ENCODE peak calls at places on chromosome 14, in six cellular contexts. One of them, this sample, is unnamed.

GRCh38 chr14:68460541-68460940 is 332.3 kb downstream of the ZFP36L1 start:
- DNase-seq in GM12891: no peak
- DNase-seq in K562: no peak
- DNase-seq in H1: no peak
- DNase-seq in HepG2: no peak
- DNase-seq in GM12878: no peak
- DNase-seq in this sample: no peak

GRCh38 chr14:99188721-99189120 is 83.3 kb downstream of the BCL11B start:
- DNase-seq in GM12878: no peak
- DNase-seq in H1: peak; percentile 90
- DNase-seq in GM12891: no peak
- DNase-seq in HepG2: no peak
- DNase-seq in K562: peak; percentile 16
- DNase-seq in this sample: no peak

GRCh38 chr14:61350427-61350826 is 29.0 kb downstream of the PRKCH start:
- DNase-seq in GM12891: no peak
- DNase-seq in GM12878: no peak
- DNase-seq in HepG2: no peak
- DNase-seq in K562: no peak
- DNase-seq in H1: no peak
- DNase-seq in this sample: no peak

GRCh38 chr14:57227083-57227482 is 41.6 kb downstream of the EXOC5 start:
- DNase-seq in H1: no peak
- DNase-seq in GM12891: no peak
- DNase-seq in HepG2: no peak
- DNase-seq in K562: no peak
- DNase-seq in GM12878: no peak
- DNase-seq in this sample: no peak

GRCh38 chr14:29442720-29443119 is 484.9 kb downstream of the PRKD1 start:
- DNase-seq in K562: no peak
- DNase-seq in GM12878: no peak
- DNase-seq in GM12891: no peak
- DNase-seq in H1: no peak
- DNase-seq in HepG2: no peak
- DNase-seq in this sample: no peak

GRCh38 chr14:90722590-90722989 is 93.6 kb downstream of the TTC7B start:
- DNase-seq in GM12891: no peak
- DNase-seq in GM12878: no peak
- DNase-seq in H1: no peak
- DNase-seq in K562: no peak
- DNase-seq in HepG2: no peak
- DNase-seq in this sample: no peak

GRCh38 chr14:57189070-57189469 is 79.6 kb downstream of the EXOC5 start:
- DNase-seq in K562: no peak
- DNase-seq in GM12891: no peak
- DNase-seq in HepG2: peak; percentile 3
- DNase-seq in H1: no peak
- DNase-seq in GM12878: no peak
- DNase-seq in this sample: no peak

GRCh38 chr14:99575043-99576023 is 28.7 kb downstream of the CCDC85C start:
- DNase-seq in H1: no peak
- DNase-seq in HepG2: peak; percentile 52
- DNase-seq in GM12878: no peak
- DNase-seq in K562: peak; percentile 28
- DNase-seq in GM12891: no peak
- DNase-seq in this sample: no peak

GRCh38 chr14:105060751-105061427 is 4.3 kb downstream of the GPR132 start:
- DNase-seq in HepG2: no peak
- DNase-seq in GM12878: no peak
- DNase-seq in H1: no peak
- DNase-seq in GM12891: peak; percentile 52
- DNase-seq in K562: no peak
- DNase-seq in this sample: no peak

GRCh38 chr14:73209943-73210342 is 27.4 kb upstream of the PAPLN start:
- DNase-seq in HepG2: no peak
- DNase-seq in GM12878: no peak
- DNase-seq in H1: no peak
- DNase-seq in K562: no peak
- DNase-seq in GM12891: no peak
- DNase-seq in this sample: no peak

GRCh38 chr14:45651906-45652305 is 398.9 kb upstream of the MIS18BP1 start:
- DNase-seq in H1: no peak
- DNase-seq in HepG2: no peak
- DNase-seq in K562: no peak
- DNase-seq in GM12891: no peak
- DNase-seq in GM12878: no peak
- DNase-seq in this sample: no peak

GRCh38 chr14:96198430-96199133 is 6.1 kb upstream of the BDKRB2 start:
- DNase-seq in H1: no peak
- DNase-seq in K562: no peak
- DNase-seq in GM12891: no peak
- DNase-seq in HepG2: no peak
- DNase-seq in GM12878: no peak
- DNase-seq in this sample: no peak

GRCh38 chr14:51950007-51950406 is 39.3 kb upstream of the RTRAF start:
- DNase-seq in K562: no peak
- DNase-seq in H1: no peak
- DNase-seq in GM12878: no peak
- DNase-seq in HepG2: no peak
- DNase-seq in GM12891: no peak
- DNase-seq in this sample: no peak

GRCh38 chr14:104343690-104344640 is 205.6 kb downstream of the KIF26A start:
- DNase-seq in GM12878: no peak
- DNase-seq in GM12891: no peak
- DNase-seq in HepG2: no peak
- DNase-seq in H1: peak; percentile 41
- DNase-seq in K562: no peak
- DNase-seq in this sample: no peak

GRCh38 chr14:101470266-101470665 is 91.0 kb upstream of the DIO3 start:
- DNase-seq in HepG2: no peak
- DNase-seq in GM12878: no peak
- DNase-seq in H1: peak; percentile 32
- DNase-seq in GM12891: no peak
- DNase-seq in K562: no peak
- DNase-seq in this sample: no peak

GRCh38 chr14:59347915-59348314 is 117.3 kb downstream of the GPR135 start:
- DNase-seq in GM12878: no peak
- DNase-seq in H1: no peak
- DNase-seq in GM12891: no peak
- DNase-seq in HepG2: no peak
- DNase-seq in K562: no peak
- DNase-seq in this sample: no peak

GRCh38 chr14:21041676-21042433 is at the start of gene RNASE7:
- DNase-seq in H1: no peak
- DNase-seq in HepG2: no peak
- DNase-seq in K562: no peak
- DNase-seq in GM12891: no peak
- DNase-seq in GM12878: no peak
- DNase-seq in this sample: no peak

GRCh38 chr14:104289485-104289884 is 151.1 kb downstream of the KIF26A start:
- DNase-seq in H1: no peak
- DNase-seq in GM12891: no peak
- DNase-seq in HepG2: no peak
- DNase-seq in GM12878: no peak
- DNase-seq in K562: no peak
- DNase-seq in this sample: no peak

GRCh38 chr14:54098536-54098935 is 141.9 kb upstream of the BMP4 start:
- DNase-seq in K562: no peak
- DNase-seq in H1: no peak
- DNase-seq in GM12891: no peak
- DNase-seq in HepG2: no peak
- DNase-seq in GM12878: no peak
- DNase-seq in this sample: no peak

GRCh38 chr14:64848239-64848638 is 31.5 kb downstream of the SPTB start:
- DNase-seq in GM12891: no peak
- DNase-seq in HepG2: no peak
- DNase-seq in H1: no peak
- DNase-seq in K562: peak; percentile 28
- DNase-seq in GM12878: no peak
- DNase-seq in this sample: no peak

GRCh38 chr14:63671987-63672386 is 30.3 kb upstream of the WDR89 start:
- DNase-seq in GM12878: no peak
- DNase-seq in H1: no peak
- DNase-seq in K562: no peak
- DNase-seq in HepG2: no peak
- DNase-seq in GM12891: no peak
- DNase-seq in this sample: no peak

GRCh38 chr14:35252485-35252884 is 39.7 kb upstream of the PSMA6 start:
- DNase-seq in H1: no peak
- DNase-seq in HepG2: no peak
- DNase-seq in GM12878: no peak
- DNase-seq in GM12891: no peak
- DNase-seq in K562: no peak
- DNase-seq in this sample: no peak

GRCh38 chr14:104389326-104390220 is 190.0 kb upstream of the C14orf180 start:
- DNase-seq in K562: no peak
- DNase-seq in HepG2: no peak
- DNase-seq in GM12878: no peak
- DNase-seq in H1: no peak
- DNase-seq in GM12891: no peak
- DNase-seq in this sample: no peak

GRCh38 chr14:104794099-104794498 is 1.4 kb downstream of the AKT1 start:
- DNase-seq in GM12878: no peak
- DNase-seq in H1: peak; percentile 92
- DNase-seq in GM12891: peak; percentile 76
- DNase-seq in HepG2: peak; percentile 57
- DNase-seq in K562: peak; percentile 66
- DNase-seq in this sample: no peak

GRCh38 chr14:59398841-59399240 is 66.3 kb downstream of the GPR135 start:
- DNase-seq in K562: no peak
- DNase-seq in HepG2: no peak
- DNase-seq in GM12878: no peak
- DNase-seq in GM12891: no peak
- DNase-seq in H1: no peak
- DNase-seq in this sample: no peak

GRCh38 chr14:49882826-49883694 is 9.8 kb upstream of the ARF6 start:
- DNase-seq in GM12878: no peak
- DNase-seq in K562: no peak
- DNase-seq in HepG2: no peak
- DNase-seq in H1: peak; percentile 42
- DNase-seq in GM12891: no peak
- DNase-seq in this sample: no peak

GRCh38 chr14:50531595-50532501 is 521 bp downstream of the MAP4K5 start:
- DNase-seq in GM12878: no peak
- DNase-seq in K562: no peak
- DNase-seq in GM12891: no peak
- DNase-seq in H1: peak; percentile 77
- DNase-seq in HepG2: no peak
- DNase-seq in this sample: no peak

GRCh38 chr14:32620724-32621123 is 291.6 kb downstream of the AKAP6 start:
- DNase-seq in K562: no peak
- DNase-seq in GM12891: no peak
- DNase-seq in H1: no peak
- DNase-seq in HepG2: no peak
- DNase-seq in GM12878: no peak
- DNase-seq in this sample: no peak

GRCh38 chr14:104886690-104887622 is 21.9 kb downstream of the CEP170B start:
- DNase-seq in HepG2: no peak
- DNase-seq in H1: peak; percentile 38
- DNase-seq in GM12878: no peak
- DNase-seq in K562: no peak
- DNase-seq in GM12891: no peak
- DNase-seq in this sample: no peak

GRCh38 chr14:55274760-55275159 is 3.5 kb downstream of the FBXO34 start:
- DNase-seq in H1: no peak
- DNase-seq in GM12878: no peak
- DNase-seq in HepG2: no peak
- DNase-seq in K562: no peak
- DNase-seq in GM12891: no peak
- DNase-seq in this sample: no peak
- TF ChIP-seq TAF1 in H1: no peak
- TF ChIP-seq TAF1 in GM12878: no peak
- TF ChIP-seq TAF1 in HepG2: no peak
- TF ChIP-seq TAF1 in K562: no peak
- TF ChIP-seq TAF1 in GM12891: no peak
- TF ChIP-seq TAF1 in this sample: no peak

GRCh38 chr14:74511966-74512365 is 18.4 kb downstream of the ISCA2 start:
- DNase-seq in K562: no peak
- DNase-seq in H1: no peak
- DNase-seq in GM12878: no peak
- DNase-seq in HepG2: no peak
- DNase-seq in GM12891: no peak
- DNase-seq in this sample: no peak
- TF ChIP-seq POLR2A in K562: no peak
- TF ChIP-seq POLR2A in H1: no peak
- TF ChIP-seq POLR2A in GM12878: no peak
- TF ChIP-seq POLR2A in HepG2: no peak
- TF ChIP-seq POLR2A in GM12891: no peak
- TF ChIP-seq POLR2A in this sample: no peak

GRCh38 chr14:25431211-25432076 is 381.5 kb upstream of the STXBP6 start:
- DNase-seq in K562: no peak
- DNase-seq in H1: peak; percentile 65
- DNase-seq in HepG2: peak; percentile 53
- DNase-seq in GM12891: peak; percentile 8
- DNase-seq in GM12878: no peak
- DNase-seq in this sample: no peak
- TF ChIP-seq TAF1 in K562: no peak
- TF ChIP-seq TAF1 in H1: no peak
- TF ChIP-seq TAF1 in HepG2: no peak
- TF ChIP-seq TAF1 in GM12891: no peak
- TF ChIP-seq TAF1 in GM12878: no peak
- TF ChIP-seq TAF1 in this sample: no peak

GRCh38 chr14:42141328-42141727 is 534.7 kb downstream of the LRFN5 start:
- DNase-seq in GM12891: no peak
- DNase-seq in HepG2: no peak
- DNase-seq in H1: no peak
- DNase-seq in GM12878: no peak
- DNase-seq in K562: no peak
- DNase-seq in this sample: no peak
- TF ChIP-seq POLR2A in GM12891: no peak
- TF ChIP-seq POLR2A in HepG2: no peak
- TF ChIP-seq POLR2A in H1: no peak
- TF ChIP-seq POLR2A in GM12878: no peak
- TF ChIP-seq POLR2A in K562: no peak
- TF ChIP-seq POLR2A in this sample: no peak

This sample was measured in GM12892.